ENCODE peak calls at places on chromosomes 5 and 9, in four cellular contexts. R is mucosa of descending colon, F is GM23248, N is neural progenitor cell. U is an unnamed sample.

GRCh38 chr5:134902071-134902801 is 2.7 kb upstream of the PCBD2 start:
- DNase-seq in R (no peak), F (peak), N (no peak), U (no peak)

GRCh38 chr5:52811067-52811749 is 23.5 kb downstream of the ITGA1 start:
- DNase-seq in R (no peak), F (peak), N (no peak), U (no peak)

GRCh38 chr5:73433982-73434342 is 14.6 kb downstream of the FOXD1 start:
- DNase-seq in R (no peak), F (peak), N (no peak), U (no peak)

GRCh38 chr9:91727972-91728371 is 222.1 kb downstream of the ROR2 start:
- DNase-seq in R (no peak), F (no peak), N (no peak), U (no peak)

GRCh38 chr5:171492781-171493180 is 73.3 kb downstream of the FGF18 start:
- DNase-seq in R (no peak), F (peak), N (no peak), U (no peak)

GRCh38 chr5:81313278-81313677 is 11.9 kb downstream of the ZCCHC9 start:
- DNase-seq in R (no peak), F (no peak), N (no peak), U (no peak)

GRCh38 chr9:72680593-72681317 is 159.3 kb downstream of the TMC1 start:
- DNase-seq in R (no peak), F (no peak), N (peak), U (no peak)

GRCh38 chr5:174717826-174718455 is 6.4 kb upstream of the MSX2 start:
- DNase-seq in R (no peak), F (no peak), N (no peak), U (no peak)

GRCh38 chr9:3059781-3060468 is 216.0 kb upstream of the PUM3 start:
- DNase-seq in R (no peak), F (no peak), N (no peak), U (no peak)

GRCh38 chr9:125659201-125659840 is 47.7 kb downstream of the MAPKAP1 start:
- DNase-seq in R (no peak), F (peak), N (no peak), U (no peak)

GRCh38 chr5:31674371-31674770 is 35.4 kb downstream of the PDZD2 start:
- DNase-seq in R (no peak), F (no peak), N (no peak), U (no peak)

GRCh38 chr5:157471709-157472108 is 11.7 kb downstream of the NIPAL4 start:
- DNase-seq in R (no peak), F (peak), N (peak), U (no peak)

GRCh38 chr9:135664266-135664665 is 1.2 kb downstream of the LCN9 start:
- DNase-seq in R (no peak), F (no peak), N (no peak), U (no peak)

GRCh38 chr5:150616024-150616470 is 24.4 kb upstream of the SYNPO start:
- DNase-seq in R (peak), F (no peak), N (no peak), U (peak)

GRCh38 chr5:176183321-176184074 is 54.7 kb upstream of the SIMC1 start:
- DNase-seq in R (no peak), F (no peak), N (peak), U (peak)

GRCh38 chr5:59301727-59302126 is 591.8 kb downstream of the PDE4D start:
- DNase-seq in R (no peak), F (no peak), N (no peak), U (no peak)

GRCh38 chr9:11708899-11709298 is 984.3 kb upstream of the TYRP1 start:
- DNase-seq in R (no peak), F (no peak), N (no peak), U (no peak)

GRCh38 chr5:1723476-1723875 is 76.2 kb downstream of the MRPL36 start:
- DNase-seq in R (no peak), F (no peak), N (no peak), U (no peak)

GRCh38 chr9:123169926-123170325 is 98.5 kb downstream of the STRBP start:
- DNase-seq in R (no peak), F (no peak), N (no peak), U (no peak)

GRCh38 chr9:137311971-137312851 is 10.1 kb upstream of the NRARP start:
- DNase-seq in R (peak), F (no peak), N (no peak), U (no peak)

GRCh38 chr9:74645007-74645639 is 148.0 kb downstream of the RORB start:
- DNase-seq in R (no peak), F (peak), N (peak), U (no peak)

GRCh38 chr5:41433552-41434181 is 76.7 kb downstream of the PLCXD3 start:
- DNase-seq in R (no peak), F (peak), N (peak), U (no peak)

GRCh38 chr5:107812570-107813141 is 141.9 kb upstream of the EFNA5 start:
- DNase-seq in R (no peak), F (peak), N (no peak), U (no peak)

GRCh38 chr9:136616948-136617695 is 45.6 kb upstream of the EGFL7 start:
- DNase-seq in R (peak), F (no peak), N (no peak), U (no peak)

GRCh38 chr9:5263568-5264218 is 32.5 kb downstream of the INSL4 start:
- DNase-seq in R (no peak), F (peak), N (peak), U (no peak)

GRCh38 chr9:113619156-113619861 is 155.8 kb downstream of the RGS3 start:
- DNase-seq in R (no peak), F (no peak), N (no peak), U (no peak)

GRCh38 chr5:39543335-39543734 is 118.6 kb upstream of the DAB2 start:
- DNase-seq in R (no peak), F (peak), N (no peak), U (no peak)

GRCh38 chr5:10564838-10565784 is 1.2 kb downstream of the ANKRD33B start:
- DNase-seq in R (peak), F (peak), N (peak), U (no peak)

GRCh38 chr5:59055745-59056448 is 473.0 kb downstream of the RAB3C start:
- DNase-seq in R (no peak), F (no peak), N (no peak), U (no peak)

GRCh38 chr5:61159841-61160240 is 2.4 kb downstream of the SMIM15 start:
- DNase-seq in R (no peak), F (no peak), N (no peak), U (no peak)

GRCh38 chr9:89051421-89051820 is 60.2 kb downstream of the S1PR3 start:
- DNase-seq in R (no peak), F (no peak), N (no peak), U (no peak)

GRCh38 chr9:38003946-38004808 is 64.8 kb downstream of the SHB start:
- DNase-seq in R (no peak), F (no peak), N (no peak), U (no peak)

GRCh38 chr5:74686962-74687751 is 2.1 kb downstream of the HEXB start:
- DNase-seq in R (no peak), F (peak), N (no peak), U (no peak)

DNA sequence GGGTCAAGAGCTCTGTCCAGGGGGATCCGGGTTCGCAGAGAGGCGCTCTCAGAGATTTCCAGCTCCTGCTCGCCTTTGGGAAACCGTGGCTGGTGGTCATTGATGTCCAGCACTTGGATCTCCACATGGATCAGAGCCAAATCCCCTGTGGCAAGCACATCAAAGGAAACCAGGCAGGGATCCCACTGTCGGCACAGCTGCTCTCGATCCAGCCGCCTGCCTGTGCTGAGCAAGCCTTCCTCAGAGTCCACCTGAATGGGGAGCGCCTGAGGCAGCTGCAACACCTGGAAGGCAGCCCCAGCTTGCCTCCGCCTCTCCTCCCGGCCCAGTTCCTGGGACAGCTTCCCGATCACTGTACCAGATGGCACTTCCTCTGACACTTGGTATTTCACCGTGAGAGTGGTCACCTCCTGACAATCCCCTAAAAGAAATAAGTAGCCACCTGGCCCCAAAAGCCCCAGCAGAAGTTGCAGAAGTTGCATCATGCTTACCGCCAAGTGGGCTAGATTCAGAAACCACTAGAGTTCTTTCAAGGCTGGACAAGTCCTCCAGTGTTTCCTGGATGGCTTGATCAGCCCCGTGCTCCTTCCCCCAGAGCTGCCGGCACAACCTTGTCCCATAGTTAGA is 522 bp downstream of the PCDH12 start:
- DNase-seq in R (no peak), F (no peak), N (no peak), U (no peak)
- H3K4me3 ChIP-seq in R (no peak), F (no peak), N (no peak), U (no peak)

GRCh38 chr5:16025681-16026080 is 153.9 kb downstream of the MARCHF11 start:
- DNase-seq in R (no peak), F (no peak), N (no peak), U (no peak)
- H3K4me3 ChIP-seq in R (no peak), F (no peak), N (no peak), U (no peak)

DNA sequence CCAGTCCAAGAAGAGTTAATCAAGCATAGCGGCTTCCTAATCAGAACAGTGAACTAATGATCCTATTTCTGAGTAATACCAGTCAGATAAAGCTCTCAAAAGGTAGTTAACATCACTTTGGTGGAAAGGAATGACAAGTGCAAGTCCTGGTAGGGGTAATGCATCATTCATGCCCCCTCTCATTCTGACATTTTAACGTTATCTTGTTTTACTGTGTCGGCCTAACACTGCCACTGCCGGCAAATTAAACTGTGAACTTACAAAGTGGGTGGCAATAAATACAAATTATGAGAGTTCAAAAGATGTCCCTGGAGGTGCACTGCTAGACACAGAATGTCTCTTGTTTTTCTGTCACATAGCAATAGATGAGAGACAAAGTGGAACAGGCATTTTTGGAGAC is 131.6 kb downstream of the EBF1 start:
- DNase-seq in R (no peak), F (no peak), N (no peak), U (no peak)
- H3K4me3 ChIP-seq in R (no peak), F (no peak), N (no peak), U (no peak)

GRCh38 chr5:36068751-36069281 is 2.1 kb upstream of the UGT3A2 start:
- DNase-seq in R (no peak), F (no peak), N (no peak), U (no peak)

GRCh38 chr5:36060516-36060885 is 6.2 kb downstream of the UGT3A2 start:
- DNase-seq in R (no peak), F (peak), N (no peak), U (no peak)

GRCh38 chr5:36070687-36071571 is 4.2 kb upstream of the UGT3A2 start:
- DNase-seq in R (no peak), F (peak), N (no peak), U (no peak)

GRCh38 chr5:36066540-36067210 is at the start of gene UGT3A2:
- DNase-seq in R (no peak), F (no peak), N (peak), U (no peak)

GRCh38 chr5:36066001-36066539 is 612 bp downstream of the UGT3A2 start:
- DNase-seq in R (no peak), F (no peak), N (peak), U (no peak)
- H3K4me3 ChIP-seq in R (no peak), F (no peak), N (peak), U (no peak)